ENCODE peak calls at places on chromosomes 7 and 10, in four cellular contexts. B is fibroblast of mammary gland, P is adrenal gland, C is mucosa of descending colon. O is an unnamed sample.

GRCh38 chr10:59012839-59013238 is 163.6 kb upstream of the PHYHIPL start:
- DNase-seq in B (no peak), P (no peak), C (no peak), O (no peak)

GRCh38 chr7:27169658-27170493 is 4.2 kb downstream of the HOXA10 start:
- DNase-seq in B (peak; percentile 51), P (no peak), C (peak; percentile 71), O (peak; percentile 39)

GRCh38 chr7:11437987-11438386 is 394.0 kb downstream of the THSD7A start:
- DNase-seq in B (peak; percentile 54), P (no peak), C (no peak), O (no peak)

GRCh38 chr10:99435986-99436633 is 5.7 kb upstream of the GOT1 start:
- DNase-seq in B (peak; percentile 59), P (no peak), C (no peak), O (no peak)

GRCh38 chr7:10802526-10802925 is 171.1 kb upstream of the PHF14 start:
- DNase-seq in B (peak; percentile 92), P (no peak), C (no peak), O (no peak)

GRCh38 chr7:31051598-31052503 is at the start of gene ADCYAP1R1:
- DNase-seq in B (no peak), P (no peak), C (no peak), O (no peak)

GRCh38 chr10:70494966-70495365 is 16.4 kb downstream of the PALD1 start:
- DNase-seq in B (no peak), P (peak; percentile 35), C (no peak), O (peak; percentile 77)

GRCh38 chr7:22696672-22697071 is 30.3 kb upstream of the IL6 start:
- DNase-seq in B (no peak), P (peak; percentile 27), C (no peak), O (no peak)

GRCh38 chr7:74178632-74179031 is 4.5 kb downstream of the EIF4H start:
- DNase-seq in B (peak; percentile 63), P (no peak), C (no peak), O (no peak)

GRCh38 chr7:42144253-42145002 is 92.6 kb downstream of the GLI3 start:
- DNase-seq in B (peak; percentile 63), P (no peak), C (no peak), O (no peak)

GRCh38 chr7:101140746-101141382 is 13.4 kb upstream of the AP1S1 start:
- DNase-seq in B (no peak), P (no peak), C (no peak), O (no peak)

GRCh38 chr10:72170733-72171132 is 45.1 kb upstream of the ANAPC16 start:
- DNase-seq in B (no peak), P (no peak), C (no peak), O (no peak)

GRCh38 chr7:55224111-55224510 is 141.0 kb upstream of the LANCL2 start:
- DNase-seq in B (no peak), P (no peak), C (no peak), O (no peak)

GRCh38 chr7:96701258-96701657 is 8.4 kb downstream of the SEM1 start:
- DNase-seq in B (no peak), P (no peak), C (no peak), O (no peak)

GRCh38 chr10:42875792-42876191 is 93.2 kb downstream of the BMS1 start:
- DNase-seq in B (peak; percentile 7), P (peak; percentile 78), C (no peak), O (no peak)

GRCh38 chr7:139860090-139860773 is 31.2 kb downstream of the TBXAS1 start:
- DNase-seq in B (no peak), P (peak; percentile 56), C (no peak), O (peak; percentile 84)

GRCh38 chr7:72785166-72785955 is 42.6 kb downstream of the TYW1B start:
- DNase-seq in B (peak; percentile 19), P (no peak), C (no peak), O (no peak)

GRCh38 chr7:130814753-130815152 is 80.7 kb upstream of the KLF14 start:
- DNase-seq in B (peak; percentile 65), P (no peak), C (no peak), O (no peak)

GRCh38 chr10:33320288-33320687 is 14.2 kb downstream of the NRP1 start:
- DNase-seq in B (no peak), P (no peak), C (no peak), O (no peak)

GRCh38 chr7:121138262-121138933 is 149.9 kb downstream of the CPED1 start:
- DNase-seq in B (no peak), P (no peak), C (no peak), O (no peak)

GRCh38 chr7:28298870-28299484 is 113.3 kb upstream of the CREB5 start:
- DNase-seq in B (peak; percentile 78), P (peak; percentile 21), C (no peak), O (no peak)

GRCh38 chr7:142357953-142358520 is 100.2 kb upstream of the PRSS58 start:
- DNase-seq in B (peak; percentile 87), P (no peak), C (no peak), O (no peak)

GRCh38 chr10:72291019-72291532 is 17.4 kb downstream of the DDIT4 start:
- DNase-seq in B (no peak), P (no peak), C (no peak), O (no peak)

GRCh38 chr7:25117226-25118047 is 7.6 kb downstream of the CYCS start:
- DNase-seq in B (no peak), P (no peak), C (no peak), O (no peak)

GRCh38 chr10:69413221-69413865 is 3.4 kb downstream of the TACR2 start:
- DNase-seq in B (peak; percentile 73), P (peak; percentile 41), C (no peak), O (no peak)

GRCh38 chr10:74194545-74194944 is 43.5 kb downstream of the ADK start:
- DNase-seq in B (peak; percentile 94), P (no peak), C (no peak), O (no peak)

GRCh38 chr7:158057446-158057845 is 530.2 kb downstream of the PTPRN2 start:
- DNase-seq in B (no peak), P (no peak), C (no peak), O (no peak)

GRCh38 chr10:114061794-114062193 is 18.1 kb downstream of the ADRB1 start:
- DNase-seq in B (no peak), P (no peak), C (no peak), O (no peak)

GRCh38 chr10:30812018-30812851 is 182.7 kb upstream of the LYZL2 start:
- DNase-seq in B (peak; percentile 97), P (peak; percentile 73), C (no peak), O (no peak)

GRCh38 chr7:74173074-74173473 is 1.1 kb upstream of the EIF4H start:
- DNase-seq in B (no peak), P (no peak), C (peak; percentile 59), O (peak; percentile 63)

GRCh38 chr10:78004215-78005026 is 24.9 kb downstream of the POLR3A start:
- DNase-seq in B (no peak), P (peak; percentile 76), C (no peak), O (no peak)

GRCh38 chr7:144820557-144820956 is 15.3 kb downstream of the TPK1 start:
- DNase-seq in B (no peak), P (no peak), C (no peak), O (no peak)

GRCh38 chr7:71332226-71332625 is 200.3 kb downstream of the GALNT17 start:
- DNase-seq in B (no peak), P (no peak), C (no peak), O (no peak)

GRCh38 chr7:1742555-1743303 is 72.7 kb downstream of the ELFN1 start:
- DNase-seq in B (peak; percentile 34), P (no peak), C (peak; percentile 84), O (no peak)

GRCh38 chr10:91880310-91880709 is 29.0 kb downstream of the FGFBP3 start:
- DNase-seq in B (no peak), P (no peak), C (no peak), O (no peak)

GRCh38 chr7:835491-836401 is 3.5 kb downstream of the SUN1 start:
- DNase-seq in B (peak; percentile 16), P (no peak), C (peak; percentile 41), O (peak; percentile 18)

DNA sequence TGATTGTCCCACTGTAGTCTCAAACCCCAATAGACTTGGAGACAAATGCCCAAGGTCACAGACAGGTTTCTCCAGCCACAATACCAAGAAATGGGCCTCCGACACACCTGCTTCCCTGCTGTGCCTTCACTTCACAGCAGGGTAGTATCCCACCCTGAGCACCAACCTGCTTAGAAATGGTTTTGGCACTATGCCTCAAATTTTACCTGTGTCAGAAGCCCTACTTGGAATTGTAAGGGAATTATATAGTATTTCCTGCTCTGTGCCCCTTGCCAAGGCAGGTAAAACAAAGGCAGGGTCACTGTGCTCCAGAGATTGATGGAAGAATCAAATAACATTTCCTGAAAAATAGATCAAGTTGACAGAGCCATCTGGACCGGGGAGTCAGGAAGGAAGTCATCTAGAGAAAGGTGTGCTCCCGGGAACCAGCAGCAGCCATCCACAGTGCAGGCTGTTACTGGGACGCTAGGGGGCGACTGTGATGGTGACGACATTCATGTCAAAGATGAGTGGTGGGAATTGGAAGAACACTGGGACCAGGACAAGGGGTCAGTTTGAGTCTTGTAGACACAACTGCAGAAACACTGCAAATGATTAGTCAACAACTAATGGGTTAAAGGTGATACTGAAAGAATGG is 117.8 kb upstream of the AKR1E2 start:
- DNase-seq in B (no peak), P (no peak), C (no peak), O (no peak)
- TF ChIP-seq CTCF in B (peak; percentile 35), P (no peak), C (no peak), O (no peak)

GRCh38 chr7:115477193-115477651 is 553.3 kb downstream of the TFEC start:
- DNase-seq in B (peak; percentile 7), P (no peak), C (peak; percentile 53), O (peak; percentile 44)
- H3K4me3 ChIP-seq in B (peak overlapping the region; percentile 34), P (peak overlapping the region; percentile 47), C (no peak overlapping the region), O (peak overlapping the region; percentile 46)

DNA sequence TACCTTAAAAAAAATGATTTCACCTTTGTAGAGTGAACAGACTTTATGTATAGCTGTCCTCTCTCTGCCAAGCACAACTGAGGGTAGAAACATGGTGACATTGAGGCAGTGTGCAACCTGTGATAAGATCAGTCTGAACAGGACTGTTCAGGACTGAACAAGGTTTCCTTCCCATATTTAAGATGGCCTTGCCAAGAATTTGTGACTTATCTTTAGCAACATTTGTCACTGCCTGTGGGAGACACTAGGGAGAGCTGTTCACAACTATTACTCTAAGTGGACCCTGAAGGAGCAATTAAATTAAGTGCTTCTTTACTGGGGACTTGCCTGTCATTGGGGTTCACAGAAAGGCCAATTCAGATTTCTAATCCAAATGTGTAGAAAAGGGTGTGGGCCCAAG is 6.7 kb downstream of the OR13A1 start:
- DNase-seq in B (no peak), P (no peak), C (no peak), O (no peak)
- TF ChIP-seq CTCF in B (no peak), P (no peak), C (no peak), O (peak; percentile 19)

GRCh38 chr7:17485905-17486304 is 187.5 kb downstream of the AHR start:
- DNase-seq in B (peak; percentile 39), P (no peak), C (no peak), O (no peak)

GRCh38 chr7:17487343-17487742 is 188.9 kb downstream of the AHR start:
- DNase-seq in B (no peak), P (no peak), C (no peak), O (no peak)

GRCh38 chr7:17488829-17489228 is 190.4 kb downstream of the AHR start:
- DNase-seq in B (no peak), P (no peak), C (no peak), O (no peak)

GRCh38 chr7:17485368-17485767 is 186.9 kb downstream of the AHR start:
- DNase-seq in B (no peak), P (no peak), C (no peak), O (no peak)

DNA sequence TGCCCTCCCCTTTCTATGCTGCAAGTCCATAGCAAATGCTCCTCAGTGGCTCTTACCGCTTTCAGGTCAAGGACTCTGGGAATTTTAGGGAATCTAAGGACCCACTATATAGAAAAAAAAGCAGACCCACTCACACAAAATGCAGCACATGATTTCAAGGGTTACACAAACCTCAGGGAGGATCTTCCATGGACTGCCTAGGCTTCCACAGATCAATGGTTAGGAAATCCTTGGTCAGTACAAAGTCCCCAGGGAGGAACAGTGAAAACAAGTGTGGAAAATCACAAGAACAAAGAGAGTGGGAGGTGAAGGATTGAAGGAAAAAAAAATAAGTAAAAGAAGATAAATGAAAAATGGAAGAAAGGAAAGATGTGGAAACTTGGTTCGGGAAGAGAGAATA is 188.4 kb downstream of the AHR start:
- DNase-seq in B (peak; percentile 49), P (no peak), C (no peak), O (no peak)
- H3K4me3 ChIP-seq in B (no peak overlapping the region), P (no peak overlapping the region), C (no peak overlapping the region), O (no peak overlapping the region)